ENCODE peak calls at places on chromosome X, in nine cellular contexts. N is IMR-90; F is tibial nerve; X is CD8-positive, alpha-beta T cell; K is transverse colon; J is right atrium auricular region; H is mucosa of descending colon; D is suprapubic skin; Q is uterus. C is an unnamed sample.

GRCh38 chrX:3136161-3136961 is 95.1 kb downstream of the ARSF start:
- DNase-seq in N (no peak), F (no peak), X (no peak), K (no peak), J (no peak), H (no peak), D (no peak), Q (no peak), C (no peak)

GRCh38 chrX:148700021-148700420 is 199.6 kb downstream of the AFF2 start:
- DNase-seq in N (no peak), F (no peak), X (no peak), K (no peak), J (no peak), H (no peak), D (no peak), Q (no peak), C (no peak)

GRCh38 chrX:138020941-138021340 is 455.0 kb downstream of the ZIC3 start:
- DNase-seq in N (no peak), F (no peak), X (no peak), K (no peak), J (no peak), H (no peak), D (no peak), Q (no peak), C (no peak)

GRCh38 chrX:2841511-2841910 is 12.8 kb downstream of the GYG2 start:
- DNase-seq in N (no peak), F (no peak), X (no peak), K (no peak), J (no peak), H (no peak), D (no peak), Q (no peak), C (no peak)

GRCh38 chrX:40976971-40977370 is 108.3 kb upstream of the USP9X start:
- DNase-seq in N (peak; percentile 41), F (no peak), X (no peak), K (no peak), J (no peak), H (no peak), D (no peak), Q (no peak), C (no peak)

GRCh38 chrX:17242470-17242869 is 132.5 kb upstream of the NHS start:
- DNase-seq in N (peak; percentile 55), F (peak; percentile 13), X (peak; percentile 18), K (peak; percentile 28), J (peak; percentile 59), H (no peak), D (no peak), Q (no peak), C (no peak)

GRCh38 chrX:12901486-12901885 is 4.9 kb upstream of the TLR8 start:
- DNase-seq in N (peak; percentile 39), F (peak; percentile 24), X (peak; percentile 69), K (peak; percentile 74), J (peak; percentile 59), H (peak; percentile 51), D (peak; percentile 80), Q (peak; percentile 45), C (peak; percentile 40)

GRCh38 chrX:47608130-47608810 is 11.4 kb downstream of the SYN1 start:
- DNase-seq in N (no peak), F (no peak), X (no peak), K (no peak), J (no peak), H (no peak), D (no peak), Q (no peak), C (no peak)

GRCh38 chrX:48974033-48974432 is 2.4 kb upstream of the KCND1 start:
- DNase-seq in N (no peak), F (no peak), X (no peak), K (no peak), J (no peak), H (no peak), D (no peak), Q (no peak), C (no peak)

GRCh38 chrX:136476501-136476900 is 11.2 kb upstream of the BRS3 start:
- DNase-seq in N (no peak), F (no peak), X (no peak), K (no peak), J (no peak), H (no peak), D (no peak), Q (no peak), C (no peak)

GRCh38 chrX:33045882-33046281 is 165.5 kb downstream of the DMD start:
- DNase-seq in N (no peak), F (no peak), X (no peak), K (no peak), J (no peak), H (no peak), D (no peak), Q (no peak), C (no peak)

GRCh38 chrX:24204331-24204730 is 54.8 kb downstream of the ZFX start:
- DNase-seq in N (peak; percentile 44), F (no peak), X (no peak), K (no peak), J (no peak), H (no peak), D (no peak), Q (no peak), C (no peak)

DNA sequence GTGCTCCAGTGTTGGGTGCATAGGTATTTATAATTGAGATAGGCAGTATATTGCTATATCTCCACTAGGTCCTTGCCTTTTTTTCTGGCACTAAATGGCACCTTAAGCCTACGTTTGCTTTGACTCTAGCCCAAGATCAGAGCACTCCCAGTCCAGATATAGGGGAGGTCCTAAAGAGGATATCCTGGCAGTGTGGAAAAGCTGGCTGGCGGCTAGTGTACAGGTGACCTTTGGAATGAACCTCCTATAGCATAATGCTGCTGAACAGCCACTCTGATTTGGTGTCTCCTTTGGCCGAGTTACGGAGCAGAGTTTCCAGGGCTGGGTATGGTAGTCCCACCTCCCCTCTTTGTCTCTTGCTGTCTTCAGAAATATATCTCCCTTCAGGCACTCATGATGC is 53.8 kb downstream of the PHEX start:
- DNase-seq in N (no peak), F (no peak), X (no peak), K (no peak), J (no peak), H (no peak), D (no peak), Q (no peak), C (no peak)
- H3K4me1 ChIP-seq in N (no peaks in the 10 kb centered on the region), F (no peaks in the 10 kb centered on the region), X (no peaks in the 10 kb centered on the region), K (no peaks in the 10 kb centered on the region), J (no peaks in the 10 kb centered on the region), H (no peaks in the 10 kb centered on the region), D (no peaks in the 10 kb centered on the region), Q (no peaks in the 10 kb centered on the region), C (no peaks in the 10 kb centered on the region)

GRCh38 chrX:107450823-107451509 is 1.5 kb downstream of the FRMPD3 start:
- DNase-seq in N (no peak), F (no peak), X (peak; percentile 24), K (no peak), J (no peak), H (no peak), D (no peak), Q (no peak), C (no peak)
- TF ChIP-seq CTCF in N (no peak), F (no peak), X (no peak), K (no peak), J (no peak), H (no peak), D (no peak), Q (no peak), C (no peak)

GRCh38 chrX:56763556-56764152 is 34.6 kb downstream of the NBDY start:
- DNase-seq in N (peak; percentile 75), F (no peak), X (peak; percentile 81), K (peak; percentile 88), J (peak; percentile 83), H (peak; percentile 77), D (no peak), Q (peak; percentile 84), C (no peak)

GRCh38 chrX:56764153-56764974 is 35.3 kb downstream of the NBDY start:
- DNase-seq in N (peak; percentile 87), F (no peak), X (peak; percentile 82), K (peak; percentile 83), J (peak; percentile 79), H (peak; percentile 83), D (no peak), Q (peak; percentile 78), C (peak; percentile 76)

GRCh38 chrX:56766554-56767412 is 37.7 kb downstream of the NBDY start:
- DNase-seq in N (peak; percentile 39), F (no peak), X (no peak), K (peak; percentile 9), J (peak; percentile 60), H (no peak), D (no peak), Q (no peak), C (peak; percentile 19)

GRCh38 chrX:56764975-56765791 is 36.1 kb downstream of the NBDY start:
- DNase-seq in N (no peak), F (no peak), X (no peak), K (peak; percentile 8), J (peak; percentile 60), H (peak; percentile 52), D (no peak), Q (no peak), C (no peak)

GRCh38 chrX:56765816-56766553 is 36.9 kb downstream of the NBDY start:
- DNase-seq in N (no peak), F (no peak), X (no peak), K (peak; percentile 12), J (peak; percentile 57), H (peak; percentile 26), D (no peak), Q (no peak), C (no peak)
- H3K4me1 ChIP-seq in N (peaks cover 3% of the 10 kb centered on the region), F (no peaks in the 10 kb centered on the region), X (peaks cover 40% of the 10 kb centered on the region), K (peaks cover 7% of the 10 kb centered on the region), J (no peaks in the 10 kb centered on the region), H (no peaks in the 10 kb centered on the region), D (peaks cover 12% of the 10 kb centered on the region), Q (no peaks in the 10 kb centered on the region), C (peaks cover 4% of the 10 kb centered on the region)

GRCh38 chrX:120727911-120728310 is 98.1 kb upstream of the C1GALT1C1 start:
- DNase-seq in N (no peak), F (no peak), X (no peak), K (no peak), J (no peak), H (no peak), D (no peak), Q (no peak), C (no peak)

GRCh38 chrX:120732879-120733278 is 103.0 kb upstream of the C1GALT1C1 start:
- DNase-seq in N (no peak), F (no peak), X (no peak), K (no peak), J (no peak), H (peak; percentile 45), D (no peak), Q (no peak), C (no peak)

GRCh38 chrX:120727503-120727902 is 97.6 kb upstream of the C1GALT1C1 start:
- DNase-seq in N (no peak), F (no peak), X (no peak), K (no peak), J (no peak), H (no peak), D (no peak), Q (no peak), C (no peak)

GRCh38 chrX:120732461-120732860 is 102.6 kb upstream of the C1GALT1C1 start:
- DNase-seq in N (no peak), F (no peak), X (no peak), K (no peak), J (no peak), H (no peak), D (no peak), Q (no peak), C (no peak)

DNA sequence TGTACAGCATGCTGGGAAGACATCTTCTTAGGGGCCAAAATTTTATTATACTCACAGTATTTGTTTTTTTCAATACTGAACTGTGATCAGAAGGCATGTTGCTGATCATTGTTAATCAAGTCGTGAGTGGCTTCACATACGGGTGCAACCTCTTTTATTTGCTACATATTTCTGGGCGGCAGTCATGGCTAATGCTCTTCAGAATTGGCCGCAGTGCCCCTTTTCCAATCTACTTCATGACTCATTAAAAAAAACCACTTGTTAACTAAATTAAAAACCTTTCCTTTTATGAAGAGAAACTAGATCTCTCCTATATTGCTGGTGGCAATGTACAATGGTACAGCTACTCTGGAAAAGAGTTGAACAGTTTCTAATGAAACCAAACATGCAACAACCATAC is 101.5 kb upstream of the C1GALT1C1 start:
- DNase-seq in N (no peak), F (no peak), X (no peak), K (no peak), J (no peak), H (no peak), D (no peak), Q (no peak), C (no peak)
- TF ChIP-seq CTCF in N (no peak), F (no peak), X (no peak), K (no peak), J (no peak), H (no peak), D (no peak), Q (no peak), C (no peak)